ENCODE peak calls at places on chromosomes 5 and 9, in eight cellular contexts. A is activated effector memory CD4-positive, alpha-beta T cell treated with Interleukin-2 at 50 U/mL for 16 hours; L is IMR-90; K is A172; H is posterior vena cava; N is cardiac fibroblast; E is DMS79; P is RWPE1. S is an unnamed sample.
A peak's percentile ranks its signal among the peaks of the same experiment; 100 is the strongest.

GRCh38 chr9:86521936-86522335 is 167.7 kb upstream of the TUT7 start:
- DNase-seq in K (no peak), N (peak; percentile 7), E (no peak), A (no peak), L (no peak), P (no peak), H (no peak), S (no peak)

GRCh38 chr5:16013334-16014065 is 166.1 kb downstream of the MARCHF11 start:
- DNase-seq in L (no peak), P (no peak), H (no peak), N (no peak), A (no peak), K (peak; percentile 30), E (no peak), S (no peak)

GRCh38 chr5:155008669-155009068 is 4.9 kb upstream of the KIF4B start:
- DNase-seq in A (no peak), K (peak; percentile 33), H (no peak), N (no peak), L (no peak), E (no peak), P (no peak), S (no peak)

GRCh38 chr5:128538249-128539037 is 398 bp upstream of the FBN2 start:
- DNase-seq in A (no peak), L (peak; percentile 80), E (no peak), H (peak; percentile 86), N (peak; percentile 90), P (peak; percentile 79), K (peak; percentile 67), S (no peak)

GRCh38 chr5:172564187-172564586 is 76.9 kb upstream of the NEURL1B start:
- DNase-seq in E (peak; percentile 84), H (no peak), P (no peak), A (no peak), N (no peak), K (no peak), L (no peak), S (no peak)

GRCh38 chr5:65982635-65983034 is 56.3 kb downstream of the ERBIN start:
- DNase-seq in P (no peak), A (no peak), N (no peak), E (no peak), H (no peak), K (no peak), L (no peak), S (no peak)

GRCh38 chr5:74865799-74866652 is at the start of gene FAM169A:
- DNase-seq in L (peak; percentile 4), P (peak; percentile 75), H (no peak), K (peak; percentile 8), A (peak; percentile 39), N (peak; percentile 25), E (no peak), S (no peak)

GRCh38 chr5:84384604-84385575 is at the start of gene EDIL3:
- DNase-seq in L (peak; percentile 59), P (peak; percentile 30), E (no peak), K (no peak), N (peak; percentile 69), A (no peak), H (peak; percentile 86), S (no peak)

GRCh38 chr9:2623046-2623865 is 1.7 kb downstream of the VLDLR start:
- DNase-seq in L (peak; percentile 59), E (no peak), K (no peak), N (peak; percentile 64), A (no peak), P (no peak), H (peak; percentile 86), S (peak; percentile 90)

GRCh38 chr9:133964463-133964862 is 27.7 kb downstream of the VAV2 start:
- DNase-seq in L (no peak), E (no peak), A (no peak), N (no peak), P (no peak), K (no peak), H (no peak), S (no peak)

GRCh38 chr9:16213781-16214515 is 656.5 kb downstream of the BNC2 start:
- DNase-seq in L (peak; percentile 99), P (peak; percentile 46), H (no peak), N (peak; percentile 97), E (no peak), K (peak; percentile 74), A (no peak), S (no peak)

GRCh38 chr9:18208166-18209059 is 265.5 kb upstream of the ADAMTSL1 start:
- DNase-seq in E (no peak), P (peak; percentile 38), L (peak; percentile 12), A (no peak), N (peak; percentile 71), H (no peak), K (peak; percentile 53), S (no peak)

GRCh38 chr5:173472164-173472563 is 143.9 kb upstream of the STC2 start:
- DNase-seq in L (peak; percentile 99), K (peak; percentile 97), H (peak; percentile 78), P (peak; percentile 87), N (peak; percentile 97), A (no peak), E (no peak), S (no peak)

GRCh38 chr5:142322747-142323479 is 1.9 kb downstream of the SPRY4 start:
- DNase-seq in E (no peak), A (no peak), L (peak; percentile 69), P (peak; percentile 21), H (no peak), N (peak; percentile 80), K (no peak), S (no peak)

GRCh38 chr5:180343110-180343845 is 9.9 kb downstream of the GFPT2 start:
- DNase-seq in H (no peak), K (peak; percentile 79), A (no peak), L (peak; percentile 41), E (no peak), P (no peak), N (peak; percentile 73), S (no peak)

GRCh38 chr5:12793373-12793772 is 889.1 kb upstream of the CTNND2 start:
- DNase-seq in N (no peak), H (no peak), A (no peak), L (no peak), P (no peak), E (no peak), K (no peak), S (no peak)

GRCh38 chr9:97938081-97938644 is at the start of gene HEMGN:
- DNase-seq in H (no peak), P (no peak), K (no peak), A (peak; percentile 9), L (no peak), N (no peak), E (no peak), S (no peak)

GRCh38 chr5:172637122-172637580 is 3.9 kb upstream of the NEURL1B start:
- DNase-seq in K (peak; percentile 73), H (peak; percentile 18), E (peak; percentile 86), N (no peak), P (peak; percentile 98), A (no peak), L (no peak), S (peak; percentile 85)

GRCh38 chr9:80144856-80145255 is 573.1 kb downstream of the TLE4 start:
- DNase-seq in P (no peak), A (no peak), K (no peak), L (no peak), N (no peak), H (no peak), E (no peak), S (no peak)